ENCODE peak calls at places on chromosomes 1 and 21, in ten cellular contexts. K, T, E, A, Y, W, O, C, I and B are unnamed samples.

GRCh38 chr1:168234846-168235547 is 9.2 kb downstream of the SFT2D2 start:
- ATAC-seq in K (peak; percentile 44), T (peak; percentile 98), E (peak; percentile 74), A (peak; percentile 77), Y (peak; percentile 67), W (peak; percentile 72), O (peak; percentile 56), C (peak; percentile 86), I (peak; percentile 98), B (peak; percentile 64)

GRCh38 chr1:242524571-242525359 is at the start of gene PLD5:
- ATAC-seq in K (no peak), T (no peak), E (peak; percentile 51), A (no peak), Y (no peak), W (no peak), O (no peak), C (no peak), I (peak; percentile 63), B (no peak)

GRCh38 chr1:232780354-232780753 is 24.9 kb upstream of the MAP10 start:
- ATAC-seq in K (no peak), T (no peak), E (no peak), A (no peak), Y (no peak), W (no peak), O (no peak), C (no peak), I (no peak), B (no peak)

GRCh38 chr1:209617755-209618154 is 34.2 kb downstream of the CAMK1G start:
- ATAC-seq in K (no peak), T (no peak), E (no peak), A (no peak), Y (no peak), W (no peak), O (no peak), C (no peak), I (no peak), B (no peak)

GRCh38 chr1:60345621-60346020 is 272.1 kb upstream of the C1orf87 start:
- ATAC-seq in K (no peak), T (no peak), E (peak; percentile 32), A (no peak), Y (no peak), W (no peak), O (no peak), C (no peak), I (no peak), B (no peak)

GRCh38 chr21:15279484-15279883 is 214.7 kb upstream of the NRIP1 start:
- ATAC-seq in K (no peak), T (no peak), E (no peak), A (no peak), Y (no peak), W (no peak), O (no peak), C (no peak), I (no peak), B (no peak)

GRCh38 chr1:171467626-171468025 is 17.7 kb upstream of the PRRC2C start:
- ATAC-seq in K (no peak), T (no peak), E (no peak), A (no peak), Y (no peak), W (no peak), O (no peak), C (no peak), I (no peak), B (no peak)

GRCh38 chr1:234969630-234970370 is 158.8 kb downstream of the TOMM20 start:
- ATAC-seq in K (peak; percentile 64), T (no peak), E (peak; percentile 29), A (peak; percentile 13), Y (peak; percentile 79), W (peak; percentile 11), O (peak; percentile 86), C (no peak), I (no peak), B (no peak)

GRCh38 chr1:54857741-54858665 is 29.0 kb downstream of the DHCR24 start:
- ATAC-seq in K (no peak), T (no peak), E (no peak), A (no peak), Y (no peak), W (no peak), O (no peak), C (no peak), I (no peak), B (no peak)

GRCh38 chr1:209505044-209505443 is 78.5 kb upstream of the CAMK1G start:
- ATAC-seq in K (no peak), T (no peak), E (no peak), A (no peak), Y (no peak), W (no peak), O (no peak), C (no peak), I (no peak), B (no peak)

GRCh38 chr1:52905376-52905698 is 16.2 kb downstream of the ECHDC2 start:
- ATAC-seq in K (peak; percentile 88), T (no peak), E (no peak), A (no peak), Y (peak; percentile 96), W (no peak), O (peak; percentile 89), C (no peak), I (peak; percentile 34), B (no peak)

GRCh38 chr21:36422279-36423098 is 37.3 kb downstream of the CHAF1B start:
- ATAC-seq in K (peak; percentile 58), T (no peak), E (peak; percentile 26), A (peak; percentile 45), Y (peak; percentile 37), W (no peak), O (peak; percentile 40), C (no peak), I (peak; percentile 83), B (peak; percentile 37)

GRCh38 chr1:241457421-241457820 is 62.1 kb downstream of the FH start:
- ATAC-seq in K (no peak), T (no peak), E (no peak), A (no peak), Y (no peak), W (no peak), O (no peak), C (no peak), I (no peak), B (no peak)

GRCh38 chr1:18693256-18694098 is 62.8 kb downstream of the PAX7 start:
- ATAC-seq in K (no peak), T (no peak), E (no peak), A (no peak), Y (no peak), W (no peak), O (no peak), C (no peak), I (no peak), B (no peak)

GRCh38 chr21:37383784-37384311 is 17.3 kb downstream of the DYRK1A start:
- ATAC-seq in K (no peak), T (no peak), E (no peak), A (no peak), Y (no peak), W (no peak), O (no peak), C (no peak), I (no peak), B (no peak)

GRCh38 chr1:207259391-207259790 is 62.1 kb upstream of the CD55 start:
- ATAC-seq in K (peak; percentile 45), T (no peak), E (peak; percentile 72), A (no peak), Y (peak; percentile 56), W (no peak), O (peak; percentile 64), C (no peak), I (peak; percentile 72), B (no peak)

GRCh38 chr1:231420959-231421615 is 1.0 kb downstream of the EGLN1 start:
- ATAC-seq in K (peak; percentile 5), T (peak; percentile 4), E (peak; percentile 4), A (no peak), Y (peak; percentile 1), W (peak; percentile 3), O (peak; percentile 24), C (peak; percentile 13), I (peak; percentile 10), B (peak; percentile 2)

GRCh38 chr1:219160942-219161341 is 12.7 kb upstream of the LYPLAL1 start:
- ATAC-seq in K (no peak), T (no peak), E (no peak), A (no peak), Y (peak; percentile 54), W (no peak), O (no peak), C (no peak), I (no peak), B (no peak)

GRCh38 chr21:38244885-38245869 is 11.6 kb upstream of the KCNJ15 start:
- ATAC-seq in K (no peak), T (peak; percentile 90), E (no peak), A (peak; percentile 94), Y (no peak), W (peak; percentile 95), O (peak; percentile 45), C (peak; percentile 98), I (no peak), B (peak; percentile 94)

GRCh38 chr21:25952306-25952705 is 217.5 kb downstream of the GABPA start:
- ATAC-seq in K (no peak), T (no peak), E (no peak), A (no peak), Y (no peak), W (no peak), O (no peak), C (no peak), I (no peak), B (no peak)

GRCh38 chr1:29436386-29436785 is 200.1 kb downstream of the PTPRU start:
- ATAC-seq in K (no peak), T (no peak), E (no peak), A (no peak), Y (no peak), W (no peak), O (no peak), C (no peak), I (no peak), B (no peak)